ENCODE peak calls at places on chromosomes 1 and 21, in ten cellular contexts. L, D, Y, E, Q, N, C, V, X and A are unnamed samples.

GRCh38 chr1:115976062-115976899 is at the start of gene SLC22A15:
- DNase-seq in L (no peak), N (peak; percentile 86), Q (peak; percentile 40), D (peak; percentile 69), E (no peak), Y (peak; percentile 24), C (no peak), X (peak; percentile 69), V (peak; percentile 62), A (peak; percentile 50)

GRCh38 chr1:108661030-108661609 is at the start of gene HENMT1:
- DNase-seq in E (peak; percentile 10), L (no peak), X (peak; percentile 57), D (peak; percentile 77), N (peak; percentile 71), Y (peak; percentile 72), V (peak; percentile 34), Q (peak; percentile 81), C (peak; percentile 49), A (peak; percentile 77)

GRCh38 chr1:1212780-1213152 is 1.2 kb downstream of the TNFRSF4 start:
- DNase-seq in E (no peak), V (no peak), L (no peak), D (no peak), C (no peak), N (no peak), Q (no peak), X (peak; percentile 53), Y (peak; percentile 23), A (no peak)

GRCh38 chr1:33045246-33045645 is 8.6 kb upstream of the AK2 start:
- DNase-seq in V (no peak), C (no peak), X (peak; percentile 50), Q (no peak), N (no peak), Y (no peak), E (no peak), L (no peak), D (peak; percentile 13), A (peak; percentile 34)

GRCh38 chr1:223260712-223261111 is 103.3 kb downstream of the SUSD4 start:
- DNase-seq in D (no peak), X (no peak), V (no peak), Y (no peak), C (no peak), Q (no peak), E (no peak), N (no peak), L (no peak), A (no peak)

GRCh38 chr1:185676969-185677368 is 57.2 kb upstream of the HMCN1 start:
- DNase-seq in D (no peak), X (no peak), C (no peak), V (no peak), L (no peak), Y (no peak), N (no peak), Q (no peak), E (no peak), A (no peak)

GRCh38 chr1:173868266-173869107 is at the start of gene ZBTB37:
- DNase-seq in X (peak; percentile 96), V (peak; percentile 89), E (no peak), N (peak; percentile 94), C (no peak), Y (no peak), D (no peak), Q (peak; percentile 87), L (no peak), A (peak; percentile 35)

GRCh38 chr1:165815725-165816124 is 11.7 kb upstream of the UCK2 start:
- DNase-seq in Y (no peak), L (no peak), Q (no peak), E (no peak), N (no peak), X (no peak), V (no peak), D (peak; percentile 33), C (no peak), A (peak; percentile 41)

GRCh38 chr1:1542766-1543705 is 2.6 kb upstream of the TMEM240 start:
- DNase-seq in C (no peak), D (no peak), L (no peak), V (no peak), E (no peak), Y (no peak), Q (no peak), N (no peak), X (no peak), A (no peak)

GRCh38 chr1:41843378-41843777 is 75.3 kb downstream of the HIVEP3 start:
- DNase-seq in Q (no peak), X (no peak), L (peak; percentile 33), C (no peak), E (no peak), D (peak; percentile 79), N (no peak), V (no peak), Y (no peak), A (peak; percentile 73)

DNA sequence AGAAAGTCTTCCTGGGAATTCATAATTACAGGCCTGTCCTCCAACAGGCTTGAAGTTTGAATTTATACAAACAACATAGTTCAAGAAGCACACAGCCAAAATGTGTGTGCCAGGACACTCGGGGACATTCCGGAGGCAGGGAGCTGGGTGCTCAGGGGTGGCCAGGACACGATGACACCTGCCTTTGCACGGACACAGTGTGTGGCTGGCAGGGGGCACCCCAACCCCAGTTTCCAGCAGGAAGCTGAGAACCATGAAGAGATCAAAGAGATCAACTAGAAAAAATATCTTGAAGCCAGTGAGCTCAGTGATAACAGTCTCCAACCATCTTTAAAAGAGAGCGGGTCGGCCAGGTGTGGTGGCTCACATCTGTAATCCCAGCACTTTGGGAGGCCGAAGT is 32.5 kb upstream of the TRAPPC10 start:
- DNase-seq in Y (no peak), V (no peak), Q (no peak), L (no peak), E (no peak), C (no peak), X (no peak), D (no peak), N (no peak), A (peak; percentile 14)
- TF ChIP-seq CTCF in Y (no peak), V (no peak), Q (no peak), L (no peak), E (no peak), C (no peak), X (no peak), D (peak; percentile 8), N (no peak), A (peak; percentile 43)

DNA sequence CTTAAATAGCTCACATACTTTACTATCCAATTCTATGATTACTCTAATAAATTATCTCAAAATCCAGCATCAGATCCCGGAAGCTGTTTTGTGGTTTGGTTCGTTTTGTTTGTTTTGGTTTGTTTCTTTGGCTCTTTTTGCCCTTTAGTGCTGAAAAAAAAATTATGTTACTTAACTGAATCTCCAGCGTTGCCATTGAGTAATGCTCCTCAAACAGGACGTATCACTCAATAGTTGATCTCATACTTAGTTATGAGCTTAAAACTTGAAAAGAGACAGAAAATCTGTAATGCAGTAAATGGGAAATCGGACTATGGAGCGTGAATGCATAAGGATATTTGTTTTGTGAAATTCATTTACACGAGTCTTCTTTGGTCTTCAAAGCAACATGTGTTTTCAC is 533.8 kb upstream of the TMPRSS15 start:
- DNase-seq in D (no peak), L (no peak), V (no peak), E (no peak), Q (no peak), Y (no peak), C (no peak), N (no peak), X (no peak), A (peak; percentile 15)
- H3K4me3 ChIP-seq in D (no peak overlapping the region), L (no peak overlapping the region), V (no peak overlapping the region), E (no peak overlapping the region), Q (no peak overlapping the region), Y (no peak overlapping the region), C (no peak overlapping the region), N (no peak overlapping the region), X (no peak overlapping the region), A (no peak overlapping the region)

DNA sequence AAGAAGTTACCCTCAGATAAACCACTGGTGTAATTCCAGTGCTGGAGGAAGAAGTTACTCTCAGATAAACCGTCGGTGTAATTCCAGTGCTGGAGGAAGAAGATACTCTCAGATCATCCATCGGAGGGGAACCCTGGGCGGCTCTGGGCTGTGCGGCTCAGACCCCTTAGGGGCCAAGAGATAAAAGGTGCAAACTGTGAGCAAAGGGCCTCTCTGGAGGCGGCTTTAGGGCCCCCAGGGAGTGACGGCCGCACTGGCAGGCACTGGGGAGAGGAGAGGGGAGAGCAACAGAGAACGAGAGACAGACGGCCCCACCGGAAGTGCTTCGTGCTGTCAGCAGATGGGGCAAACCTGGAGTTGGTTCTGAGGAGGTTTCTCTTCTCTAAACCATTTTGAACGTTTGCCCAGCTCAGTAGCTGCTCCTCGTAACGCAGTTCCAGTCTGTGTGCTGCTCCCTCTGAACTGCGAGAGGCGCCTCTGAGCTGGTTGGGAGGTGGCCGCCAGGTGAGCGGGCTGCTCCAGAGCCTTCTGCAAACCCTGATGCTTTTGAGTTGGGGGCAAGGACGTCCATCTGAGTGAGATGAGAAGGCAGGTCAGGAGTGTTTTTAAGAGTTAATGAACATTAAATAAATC is 62.6 kb upstream of the COL6A1 start:
- DNase-seq in N (no peak), X (no peak), L (no peak), Q (no peak), C (no peak), E (no peak), V (no peak), Y (no peak), D (no peak), A (no peak)
- TF ChIP-seq CTCF in N (no peak), X (no peak), L (no peak), Q (no peak), C (no peak), E (no peak), V (no peak), Y (no peak), D (no peak), A (no peak)

GRCh38 chr1:39107891-39108290 is 81.7 kb downstream of the NDUFS5 start:
- DNase-seq in Y (no peak), N (no peak), X (no peak), E (no peak), D (no peak), V (no peak), Q (no peak), C (no peak), L (no peak), A (no peak)
- H3K4me3 ChIP-seq in Y (no peak overlapping the region), N (no peak overlapping the region), X (no peak overlapping the region), E (no peak overlapping the region), D (no peak overlapping the region), V (no peak overlapping the region), Q (peak overlapping the region; percentile 82), C (no peak overlapping the region), L (peak overlapping the region; percentile 84), A (peak overlapping the region; percentile 86)

GRCh38 chr1:155300553-155301329 is 497 bp downstream of the PKLR start:
- DNase-seq in Q (no peak), V (no peak), E (no peak), Y (no peak), C (no peak), L (no peak), X (no peak), N (no peak), D (no peak), A (no peak)
- TF ChIP-seq CTCF in Q (no peak), V (no peak), E (no peak), Y (no peak), C (no peak), L (no peak), X (no peak), N (no peak), D (no peak), A (no peak)

DNA sequence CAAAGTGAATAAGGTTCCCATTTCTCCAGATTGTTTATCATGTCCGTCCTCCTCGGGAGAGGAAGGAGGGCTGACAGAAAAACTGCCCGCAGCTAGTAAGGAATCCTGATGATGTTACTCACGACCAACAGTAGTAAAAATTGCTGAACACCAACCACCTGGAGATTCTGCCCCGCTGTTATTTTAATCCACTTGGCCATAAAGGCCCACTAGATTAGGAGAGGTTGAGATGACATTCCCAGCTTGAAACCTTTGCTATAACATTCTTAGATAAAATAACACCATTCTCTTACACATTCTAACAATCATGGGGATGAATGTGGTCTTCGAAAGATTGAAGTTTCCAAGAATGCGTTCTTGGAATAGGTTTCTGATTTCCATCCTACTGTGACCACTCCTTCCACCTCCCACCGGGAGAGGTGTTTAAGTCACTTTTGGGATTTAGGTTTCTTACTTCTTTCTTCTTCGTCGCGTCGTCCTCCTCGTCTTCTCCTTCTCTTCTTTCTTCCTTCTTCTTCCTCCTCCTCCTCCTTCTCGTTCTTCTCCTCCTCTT is 1.9 kb downstream of the CACHD1 start:
- DNase-seq in E (no peak), V (no peak), N (no peak), C (no peak), L (no peak), Y (no peak), D (no peak), X (no peak), Q (peak; percentile 53), A (peak; percentile 18)
- H3K4me3 ChIP-seq in E (peak overlapping the region; percentile 70), V (peak overlapping the region; percentile 75), N (peak overlapping the region; percentile 60), C (no peak overlapping the region), L (peak overlapping the region; percentile 67), Y (peak overlapping the region; percentile 61), D (peak overlapping the region; percentile 65), X (peak overlapping the region; percentile 65), Q (peak overlapping the region; percentile 76), A (peak overlapping the region; percentile 60)